ENCODE peak calls at places on chromosomes 11 and 22, in six cellular contexts. X is activated gamma-delta T cell, P is colonic mucosa, V is activated T-helper 1 cell treated with Interleukin-2 at 50 U/mL for 16 hours, L is astrocyte of the spinal cord, N is C1 segment of cervical spinal cord. O is an unnamed sample.

GRCh38 chr11:72439455-72439854 is 5.1 kb upstream of the CLPB start:
- DNase-seq in X (no peak), P (no peak), V (no peak), L (peak), N (no peak), O (no peak)

GRCh38 chr22:30362632-30363281 is 6.0 kb downstream of the CCDC157 start:
- DNase-seq in X (no peak), P (no peak), V (no peak), L (no peak), N (no peak), O (no peak)

GRCh38 chr11:108338750-108339149 is 115.9 kb downstream of the ATM start:
- DNase-seq in X (no peak), P (no peak), V (no peak), L (no peak), N (no peak), O (no peak)

GRCh38 chr22:19937616-19938473 is 3.7 kb upstream of the COMT start:
- DNase-seq in X (no peak), P (no peak), V (no peak), L (no peak), N (no peak), O (no peak)

GRCh38 chr11:11909727-11910126 is 68.0 kb downstream of the USP47 start:
- DNase-seq in X (no peak), P (no peak), V (no peak), L (peak), N (no peak), O (no peak)

GRCh38 chr11:75896843-75897419 is 81.9 kb downstream of the UVRAG start:
- DNase-seq in X (no peak), P (no peak), V (no peak), L (peak), N (no peak), O (no peak)

GRCh38 chr11:68312780-68313573 is 586 bp downstream of the LRP5 start:
- DNase-seq in X (no peak), P (no peak), V (no peak), L (no peak), N (no peak), O (no peak)

GRCh38 chr11:33324211-33324985 is 67.2 kb downstream of the HIPK3 start:
- DNase-seq in X (no peak), P (no peak), V (no peak), L (no peak), N (no peak), O (no peak)

GRCh38 chr11:134026655-134027343 is 42.1 kb upstream of the JAM3 start:
- DNase-seq in X (no peak), P (no peak), V (no peak), L (no peak), N (peak), O (no peak)

GRCh38 chr11:19805346-19805745 is 92.7 kb downstream of the NAV2 start:
- DNase-seq in X (no peak), P (no peak), V (no peak), L (no peak), N (no peak), O (no peak)

GRCh38 chr11:43738600-43739409 is 58.3 kb downstream of the HSD17B12 start:
- DNase-seq in X (no peak), P (no peak), V (no peak), L (peak), N (no peak), O (no peak)

GRCh38 chr11:78192911-78193341 is 4.2 kb downstream of the USP35 start:
- DNase-seq in X (no peak), P (no peak), V (no peak), L (no peak), N (no peak), O (peak)

GRCh38 chr11:13224324-13224723 is 53.3 kb upstream of the BMAL1 start:
- DNase-seq in X (no peak), P (no peak), V (no peak), L (no peak), N (no peak), O (no peak)

GRCh38 chr22:40345801-40346177 is 511 bp upstream of the ADSL start:
- DNase-seq in X (no peak), P (peak), V (peak), L (no peak), N (no peak), O (peak)

GRCh38 chr11:61682093-61682732 is 2.0 kb downstream of the DAGLA start:
- DNase-seq in X (no peak), P (peak), V (no peak), L (no peak), N (no peak), O (no peak)

GRCh38 chr22:23386822-23387580 is 193.1 kb downstream of the IGLL1 start:
- DNase-seq in X (no peak), P (no peak), V (no peak), L (no peak), N (no peak), O (no peak)

GRCh38 chr11:57440744-57441414 is 14.0 kb upstream of the SLC43A3 start:
- DNase-seq in X (no peak), P (no peak), V (no peak), L (no peak), N (no peak), O (no peak)

GRCh38 chr11:36109850-36110606 is 166.2 kb downstream of the LDLRAD3 start:
- DNase-seq in X (no peak), P (no peak), V (no peak), L (peak), N (no peak), O (no peak)

GRCh38 chr22:47295226-47295901 is 532.9 kb downstream of the TBC1D22A start:
- DNase-seq in X (no peak), P (no peak), V (no peak), L (no peak), N (no peak), O (no peak)